ENCODE peak calls at places on chromosomes 2 and 18, in eight cellular contexts. M, X, B, C, G, Z, W and V are unnamed samples.

GRCh38 chr18:21991897-21992296 is 177.5 kb upstream of the GATA6 start:
- DNase-seq in X (no peak), B (no peak), C (no peak), Z (no peak), W (no peak), M (no peak), G (no peak), V (peak; percentile 10)

GRCh38 chr2:57760448-57760847 is 286.2 kb upstream of the VRK2 start:
- DNase-seq in M (no peak), C (no peak), B (no peak), G (no peak), W (no peak), Z (no peak), X (no peak), V (no peak)

GRCh38 chr18:40670991-40671390 is 1284.0 kb upstream of the PIK3C3 start:
- DNase-seq in G (no peak), W (no peak), B (no peak), C (no peak), X (no peak), M (no peak), Z (no peak), V (no peak)

GRCh38 chr2:105961599-105962146 is 217.0 kb downstream of the NCK2 start:
- DNase-seq in W (no peak), G (no peak), Z (no peak), B (no peak), C (no peak), X (no peak), M (no peak), V (no peak)

GRCh38 chr2:200302940-200303727 is 3.4 kb upstream of the SPATS2L start:
- DNase-seq in M (no peak), X (no peak), C (no peak), W (no peak), B (peak; percentile 88), Z (no peak), G (no peak), V (no peak)

GRCh38 chr18:845152-845819 is 33.2 kb upstream of the YES1 start:
- DNase-seq in M (no peak), B (peak; percentile 63), Z (no peak), C (no peak), G (no peak), X (no peak), W (peak; percentile 21), V (no peak)

GRCh38 chr18:38539373-38539772 is 973.8 kb upstream of the CELF4 start:
- DNase-seq in B (no peak), G (no peak), X (no peak), W (no peak), C (no peak), Z (no peak), M (no peak), V (no peak)

GRCh38 chr2:25310965-25311865 is 30.5 kb downstream of the DNMT3A start:
- DNase-seq in B (no peak), W (no peak), X (no peak), C (peak; percentile 87), Z (no peak), M (no peak), G (no peak), V (peak; percentile 54)

GRCh38 chr18:12315911-12316310 is 7.9 kb downstream of the TUBB6 start:
- DNase-seq in X (no peak), Z (peak; percentile 64), W (no peak), C (no peak), G (peak; percentile 62), B (no peak), M (no peak), V (no peak)

GRCh38 chr18:12321331-12321730 is 13.3 kb downstream of the TUBB6 start:
- DNase-seq in C (no peak), G (no peak), Z (peak; percentile 45), B (no peak), X (no peak), M (no peak), W (no peak), V (peak; percentile 53)

GRCh38 chr18:12317664-12318333 is 9.8 kb downstream of the TUBB6 start:
- DNase-seq in W (no peak), B (peak; percentile 85), G (no peak), X (no peak), Z (no peak), C (no peak), M (no peak), V (peak; percentile 78)

GRCh38 chr18:12318334-12318697 is 10.3 kb downstream of the TUBB6 start:
- DNase-seq in W (no peak), X (no peak), Z (peak; percentile 72), B (no peak), M (no peak), C (no peak), G (peak; percentile 72), V (no peak)

DNA sequence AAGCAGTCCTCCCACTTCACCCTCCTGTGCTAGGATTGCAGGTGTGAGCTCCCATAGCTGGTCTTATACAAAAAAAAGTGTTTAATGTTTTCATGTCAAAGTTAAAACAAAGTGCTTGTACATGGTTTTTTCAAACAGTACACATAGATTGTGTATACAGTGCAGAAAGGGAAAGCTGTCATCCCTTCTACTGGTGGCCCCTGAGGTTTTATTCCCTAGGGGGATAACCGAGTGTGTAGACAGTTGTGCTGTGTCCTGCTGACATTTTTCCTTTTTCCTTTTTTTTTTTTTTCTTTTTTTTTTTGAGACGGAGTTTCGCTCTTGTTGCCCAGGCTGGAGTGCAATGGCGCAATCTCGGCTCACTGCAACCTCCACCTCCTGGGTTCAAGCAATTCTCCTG is 10.8 kb downstream of the TUBB6 start:
- DNase-seq in M (no peak), W (no peak), G (no peak), B (no peak), X (no peak), C (no peak), Z (no peak), V (no peak)
- TF ChIP-seq POLR2A in M (no peak), W (no peak), G (no peak), B (no peak), X (no peak), C (no peak), Z (no peak), V (no peak)

GRCh38 chr2:201788371-201788770 is 7.6 kb upstream of the ALS2 start:
- DNase-seq in Z (no peak), M (no peak), X (no peak), B (no peak), G (no peak), W (no peak), C (no peak), V (no peak)
- TF ChIP-seq CTCF in Z (no peak), M (no peak), X (no peak), B (no peak), G (no peak), W (no peak), C (no peak), V (no peak)

DNA sequence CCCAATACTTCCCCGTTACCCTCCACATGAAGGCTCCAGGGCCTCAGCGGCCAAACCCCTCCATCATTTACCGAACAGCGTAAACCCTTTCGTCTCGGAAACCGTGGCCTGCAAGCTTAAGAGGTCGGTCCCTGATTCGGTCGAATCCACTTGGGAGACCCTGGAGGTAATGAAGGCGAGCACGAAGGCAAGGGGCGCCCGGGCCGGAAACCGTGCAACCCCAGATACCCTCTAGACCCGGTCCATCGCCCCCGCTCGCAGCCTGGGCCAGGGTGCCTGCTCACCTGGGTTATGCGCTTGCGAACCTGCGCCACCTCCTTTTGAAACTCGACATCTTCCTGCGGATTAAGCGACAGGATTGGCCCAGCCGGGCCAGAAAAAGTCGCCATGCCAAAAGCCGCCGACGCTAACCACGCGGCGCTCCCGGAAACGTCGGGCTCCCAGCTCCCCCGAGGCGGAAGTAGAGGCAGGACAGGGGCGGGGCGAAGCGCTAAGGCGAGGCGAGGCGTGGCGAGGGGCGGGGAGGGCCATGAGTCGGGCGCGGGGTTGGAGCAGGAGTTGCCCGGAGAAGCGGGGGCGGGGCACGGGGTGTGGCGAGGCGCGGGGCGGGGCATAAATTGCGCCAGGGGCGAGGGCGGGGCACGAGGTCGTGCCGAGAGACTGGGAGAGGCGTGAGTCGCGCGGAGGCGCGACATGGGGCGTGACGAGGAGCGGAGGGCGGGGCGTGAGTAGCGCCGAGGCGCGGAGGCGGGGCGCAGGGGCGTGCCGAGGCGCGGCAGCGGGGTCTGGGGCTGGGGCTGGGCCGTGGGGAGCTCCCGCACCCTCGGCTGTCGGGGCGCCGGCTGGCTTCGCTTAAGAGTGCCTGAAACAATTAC is at the start of gene NIFK:
- DNase-seq in M (peak; percentile 99), Z (peak; percentile 99), G (peak; percentile 100), B (peak; percentile 95), X (peak; percentile 99), W (peak; percentile 99), C (peak; percentile 100), V (peak; percentile 100)
- TF ChIP-seq POLR2A in M (no peak), Z (peak; percentile 21), G (peak; percentile 39), B (peak; percentile 62), X (peak; percentile 31), W (peak; percentile 31), C (peak; percentile 59), V (peak; percentile 4)

GRCh38 chr2:230925879-230926765 is 1.1 kb upstream of the GPR55 start:
- DNase-seq in W (no peak), Z (peak; percentile 42), M (no peak), G (peak; percentile 72), B (no peak), X (no peak), C (no peak), V (peak; percentile 45)
- TF ChIP-seq CTCF in W (no peak), Z (no peak), M (no peak), G (no peak), B (no peak), X (no peak), C (no peak), V (no peak)

GRCh38 chr2:207176245-207176644 is 10.5 kb upstream of the KLF7 start:
- DNase-seq in B (no peak), W (no peak), C (no peak), M (no peak), Z (no peak), G (no peak), X (no peak), V (no peak)

DNA sequence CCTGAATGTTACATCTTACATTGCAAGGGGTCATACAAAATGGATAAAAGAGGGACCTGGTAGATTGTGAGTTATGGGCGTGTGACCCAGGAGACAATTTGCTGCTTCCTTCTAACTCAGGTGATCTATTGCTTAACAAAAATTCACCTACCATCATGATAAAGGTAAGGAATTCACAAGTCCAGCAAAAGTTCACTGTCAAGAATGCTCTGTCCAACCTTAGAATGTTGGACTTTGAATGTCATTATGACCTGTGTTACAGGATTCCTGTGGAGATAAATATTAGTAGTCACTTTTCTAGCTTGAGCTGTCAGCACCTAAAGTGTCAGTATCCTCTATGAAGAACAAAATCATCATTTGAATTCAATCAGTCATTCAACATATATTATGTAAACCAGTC is 7.9 kb upstream of the KLF7 start:
- DNase-seq in W (no peak), B (no peak), C (no peak), M (no peak), X (no peak), Z (no peak), G (no peak), V (no peak)
- TF ChIP-seq POLR2A in W (no peak), B (no peak), C (no peak), M (no peak), X (no peak), Z (no peak), G (no peak), V (no peak)

DNA sequence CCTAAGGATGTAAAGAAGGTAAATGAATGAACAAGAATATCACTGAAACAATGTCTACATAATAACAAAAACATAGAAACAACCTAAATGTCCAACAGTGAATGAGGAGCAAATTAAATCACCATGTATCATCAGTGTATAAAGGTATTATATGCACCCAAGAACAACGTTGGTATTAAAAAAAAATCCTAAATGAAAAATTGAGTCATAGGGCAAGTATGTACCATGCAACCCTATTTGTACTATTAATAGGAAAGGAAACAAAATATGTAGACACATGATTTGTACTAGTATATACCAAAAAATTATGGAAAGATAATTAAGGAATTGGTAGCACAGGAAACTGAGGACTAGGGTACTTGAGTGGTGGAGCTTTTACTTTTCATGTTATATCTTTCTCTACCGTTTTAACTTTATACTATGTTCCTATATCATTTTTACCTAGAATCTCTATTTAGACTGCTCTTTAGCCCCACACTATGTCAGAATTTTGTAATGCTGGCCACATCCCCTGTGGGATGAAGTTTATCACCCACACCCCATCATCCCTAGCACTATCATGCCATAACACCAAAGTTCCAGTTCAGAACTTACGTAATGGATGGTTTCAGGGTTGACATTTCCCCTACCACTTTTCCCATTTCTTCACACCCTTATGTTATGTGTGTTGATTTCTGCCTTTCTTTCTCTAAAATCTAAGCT is 25.6 kb downstream of the IKZF2 start:
- DNase-seq in B (peak; percentile 6), W (no peak), X (no peak), M (no peak), Z (no peak), G (no peak), C (no peak), V (no peak)
- TF ChIP-seq CTCF in B (no peak), W (no peak), X (no peak), M (no peak), Z (no peak), G (no peak), C (no peak), V (no peak)